ENCODE peak calls at places on chromosomes 7 and 10, in eight cellular contexts. E is kidney epithelial cell; W is left cardiac atrium; T is NCI-H510A treated with DMSO at 0.1 percent for 48 hours; O is activated naive CD4-positive, alpha-beta T cell treated with anti-CD3 and anti-CD28 coated beads for 36 hours; J is GM20000; P is OCI-LY7; H is NAMALWA. N is an unnamed sample.

GRCh38 chr7:38182450-38182849 is 4.4 kb downstream of the STARD3NL start:
- DNase-seq in H (no peak), E (no peak), J (no peak), T (no peak), O (no peak), P (no peak), W (no peak), N (no peak)

GRCh38 chr7:85833071-85833470 is 646.2 kb upstream of the SEMA3D start:
- DNase-seq in H (no peak), W (no peak), P (no peak), E (no peak), O (no peak), T (no peak), J (no peak), N (no peak)

GRCh38 chr7:25669954-25670841 is 441.9 kb upstream of the NPVF start:
- DNase-seq in E (no peak), P (no peak), J (no peak), H (no peak), W (peak), T (no peak), O (no peak), N (no peak)

GRCh38 chr7:101173752-101174244 is 6.3 kb downstream of the NAT16 start:
- DNase-seq in E (no peak), P (peak), T (no peak), J (peak), H (peak), O (peak), W (no peak), N (peak)

GRCh38 chr10:484925-485661 is 204.4 kb downstream of the DIP2C start:
- DNase-seq in P (no peak), H (no peak), W (no peak), T (no peak), J (no peak), E (no peak), O (peak), N (no peak)

GRCh38 chr7:78226059-78226658 is 427.6 kb downstream of the PHTF2 start:
- DNase-seq in T (no peak), H (peak), E (no peak), P (peak), J (peak), O (peak), W (peak), N (peak)

GRCh38 chr7:144024213-144024612 is 24.1 kb downstream of the OR6B1 start:
- DNase-seq in O (no peak), W (no peak), P (no peak), T (no peak), E (no peak), H (no peak), J (no peak), N (no peak)

GRCh38 chr7:77887567-77887966 is 89.0 kb downstream of the PHTF2 start:
- DNase-seq in O (no peak), J (no peak), T (no peak), H (no peak), E (peak), P (no peak), W (no peak), N (no peak)

GRCh38 chr10:14093735-14094484 is 236.8 kb downstream of the FRMD4A start:
- DNase-seq in E (no peak), O (no peak), J (peak), W (no peak), P (no peak), H (peak), T (peak), N (no peak)

GRCh38 chr10:107340345-107340744 is 175.8 kb upstream of the SORCS1 start:
- DNase-seq in W (no peak), E (no peak), O (no peak), H (no peak), P (no peak), T (no peak), J (no peak), N (no peak)

GRCh38 chr10:55370021-55370420 is 569.0 kb upstream of the PCDH15 start:
- DNase-seq in W (no peak), T (no peak), E (no peak), O (no peak), H (no peak), P (no peak), J (no peak), N (no peak)

GRCh38 chr10:79223346-79224048 is 123.8 kb upstream of the PPIF start:
- DNase-seq in W (peak), H (no peak), J (no peak), T (no peak), E (no peak), P (no peak), O (no peak), N (no peak)

GRCh38 chr7:75889826-75890225 is 11.0 kb downstream of the RHBDD2 start:
- DNase-seq in P (no peak), H (no peak), E (no peak), O (no peak), T (no peak), W (no peak), J (no peak), N (no peak)

GRCh38 chr10:83935911-83936310 is 203.4 kb upstream of the GHITM start:
- DNase-seq in P (no peak), O (no peak), J (no peak), H (no peak), W (no peak), T (no peak), E (no peak), N (no peak)

GRCh38 chr10:24703700-24704099 is 20.0 kb downstream of the ARHGAP21 start:
- DNase-seq in T (no peak), J (no peak), O (no peak), W (no peak), E (no peak), P (no peak), H (no peak), N (no peak)

GRCh38 chr10:97648557-97649404 is 8.3 kb downstream of the PI4K2A start:
- DNase-seq in H (peak), J (peak), O (peak), P (no peak), E (peak), W (no peak), T (no peak), N (peak)

GRCh38 chr7:44273681-44274622 is 51.4 kb downstream of the CAMK2B start:
- DNase-seq in W (peak), T (no peak), J (peak), H (no peak), E (no peak), P (no peak), O (peak), N (no peak)

GRCh38 chr10:51162002-51162401 is 87.7 kb downstream of the PRKG1 start:
- DNase-seq in O (no peak), W (peak), H (no peak), E (no peak), P (no peak), T (no peak), J (no peak), N (no peak)

GRCh38 chr10:127968659-127969058 is 61.8 kb downstream of the PTPRE start:
- DNase-seq in H (no peak), O (no peak), P (no peak), T (no peak), E (no peak), W (no peak), J (no peak), N (no peak)

GRCh38 chr7:127486654-127487053 is 94.1 kb upstream of the ZNF800 start:
- DNase-seq in E (no peak), P (no peak), H (peak), T (no peak), J (no peak), W (no peak), O (peak), N (no peak)

GRCh38 chr10:105950410-105950809 is 1214.1 kb downstream of the SORCS1 start:
- DNase-seq in W (peak), T (peak), P (peak), H (peak), E (peak), O (peak), J (peak), N (peak)

GRCh38 chr10:13492493-13493180 is 36.2 kb downstream of the BEND7 start:
- DNase-seq in P (no peak), E (no peak), W (no peak), O (no peak), T (no peak), J (no peak), H (no peak), N (no peak)

GRCh38 chr10:30510184-30510931 is 76.4 kb downstream of the MAP3K8 start:
- DNase-seq in H (no peak), P (no peak), T (no peak), E (no peak), O (peak), W (no peak), J (peak), N (peak)

GRCh38 chr7:266851-267840 is 22.8 kb upstream of the FOXL3 start:
- DNase-seq in P (no peak), O (no peak), E (no peak), H (no peak), J (no peak), W (peak), T (no peak), N (no peak)

GRCh38 chr10:118590334-118590733 is 5.1 kb downstream of the PRLHR start:
- DNase-seq in J (no peak), O (no peak), H (no peak), P (no peak), W (peak), E (no peak), T (peak), N (no peak)

GRCh38 chr10:77456414-77456813 is 181.2 kb downstream of the KCNMA1 start:
- DNase-seq in O (no peak), E (no peak), T (peak), W (no peak), H (no peak), P (no peak), J (no peak), N (no peak)

GRCh38 chr10:84296071-84296981 is 32.1 kb upstream of the CCSER2 start:
- DNase-seq in E (no peak), W (peak), O (no peak), P (no peak), H (no peak), T (no peak), J (no peak), N (peak)

GRCh38 chr10:1465421-1465902 is 271.9 kb downstream of the ADARB2 start:
- DNase-seq in P (no peak), H (peak), W (no peak), O (no peak), J (peak), E (no peak), T (no peak), N (no peak)

GRCh38 chr10:46028584-46029570 is 1.5 kb downstream of the NCOA4 start:
- DNase-seq in P (peak), E (peak), W (no peak), J (peak), H (peak), O (peak), T (peak), N (peak)

GRCh38 chr10:92880233-92880861 is 32.0 kb downstream of the EXOC6 start:
- DNase-seq in J (peak), T (peak), E (peak), W (no peak), O (no peak), H (peak), P (peak), N (no peak)

GRCh38 chr7:77587276-77587675 is 50.2 kb downstream of the PTPN12 start:
- DNase-seq in P (no peak), E (no peak), T (no peak), H (no peak), W (no peak), J (no peak), O (no peak), N (no peak)

GRCh38 chr10:77245953-77246352 is 391.7 kb downstream of the KCNMA1 start:
- DNase-seq in W (no peak), T (no peak), P (no peak), E (no peak), J (no peak), H (no peak), O (no peak), N (no peak)

GRCh38 chr10:24893127-24893526 is 59.3 kb downstream of the PRTFDC1 start:
- DNase-seq in E (no peak), W (no peak), O (no peak), H (no peak), J (no peak), P (no peak), T (no peak), N (no peak)

GRCh38 chr10:133009218-133009954 is 67.0 kb upstream of the CFAP46 start:
- DNase-seq in T (no peak), H (no peak), E (no peak), P (no peak), O (no peak), J (no peak), W (peak), N (peak)

GRCh38 chr7:84336303-84336702 is 141.7 kb upstream of the SEMA3A start:
- DNase-seq in E (no peak), P (no peak), O (no peak), T (no peak), W (no peak), J (peak), H (peak), N (no peak)

N was measured in H54.